ENCODE peak calls at places on chromosomes 11 and 22, in five cellular contexts. B, X, G, L and K are unnamed samples.
A peak's percentile ranks its signal among the peaks of the same experiment; 100 is the strongest.

GRCh38 chr11:118095493-118095892 is 8.7 kb upstream of the SMIM35 start:
- DNase-seq in X (no peak), G (no peak), B (no peak), L (no peak), K (no peak)

GRCh38 chr11:33723238-33723881 is 12.9 kb downstream of the CD59 start:
- DNase-seq in B (no peak), L (peak; percentile 92), G (no peak), X (no peak), K (peak; percentile 96)

GRCh38 chr11:46273511-46274205 is 3.8 kb upstream of the CREB3L1 start:
- DNase-seq in X (no peak), G (no peak), B (no peak), L (peak; percentile 39), K (peak; percentile 67)

GRCh38 chr11:86138958-86139357 is 70.1 kb upstream of the PICALM start:
- DNase-seq in B (no peak), X (no peak), G (no peak), L (no peak), K (no peak)

GRCh38 chr11:73520358-73521061 is 77.4 kb downstream of the FAM168A start:
- DNase-seq in B (no peak), L (no peak), G (no peak), X (no peak), K (no peak)

GRCh38 chr11:116387623-116388022 is 385.2 kb downstream of the BUD13 start:
- DNase-seq in B (no peak), G (no peak), L (no peak), X (no peak), K (no peak)

GRCh38 chr22:40396882-40397281 is 26.5 kb downstream of the SGSM3 start:
- DNase-seq in B (no peak), L (peak; percentile 54), X (peak; percentile 75), G (no peak), K (peak; percentile 58)

GRCh38 chr11:74139151-74139918 is 31.5 kb downstream of the C2CD3 start:
- DNase-seq in X (no peak), L (peak; percentile 39), B (no peak), G (no peak), K (no peak)

GRCh38 chr11:61369372-61370348 is 7.5 kb downstream of the TMEM138 start:
- DNase-seq in G (no peak), L (peak; percentile 84), X (no peak), B (no peak), K (peak; percentile 99)

GRCh38 chr22:20015187-20015625 is 1.4 kb downstream of the ARVCF start:
- DNase-seq in G (no peak), X (no peak), B (no peak), L (no peak), K (no peak)

GRCh38 chr11:64456509-64457320 is 97.8 kb downstream of the RPS6KA4 start:
- DNase-seq in L (no peak), X (no peak), B (no peak), G (no peak), K (no peak)

GRCh38 chr11:99098751-99099150 is 78.0 kb downstream of the CNTN5 start:
- DNase-seq in X (no peak), G (no peak), L (no peak), B (no peak), K (no peak)

GRCh38 chr11:111162306-111162705 is 83.2 kb upstream of the POU2AF2 start:
- DNase-seq in B (no peak), G (no peak), L (peak; percentile 50), X (no peak), K (peak; percentile 76)

GRCh38 chr11:76579047-76579751 is 91.3 kb downstream of the LRRC32 start:
- DNase-seq in G (peak; percentile 41), B (no peak), X (peak; percentile 56), L (no peak), K (peak; percentile 76)

GRCh38 chr11:85685820-85686459 is at the start of gene CCDC89:
- DNase-seq in X (peak; percentile 54), G (peak; percentile 64), B (peak; percentile 58), L (peak; percentile 98), K (peak; percentile 99)

GRCh38 chr22:41808400-41808799 is 7.9 kb downstream of the CCDC134 start:
- DNase-seq in X (no peak), L (no peak), B (no peak), G (no peak), K (no peak)

GRCh38 chr11:57512646-57513445 is 2.7 kb downstream of the SLC43A1 start:
- DNase-seq in G (no peak), X (no peak), L (peak; percentile 9), B (no peak), K (no peak)

GRCh38 chr22:46295277-46295971 is 1.2 kb upstream of the GTSE1 start:
- DNase-seq in G (no peak), B (no peak), X (peak; percentile 38), L (peak; percentile 10), K (no peak)
- H3K4me3 ChIP-seq in G (peak overlapping the region; percentile 92), B (no peak overlapping the region), X (peak overlapping the region; percentile 83), L (peak overlapping the region; percentile 68), K (peak overlapping the region; percentile 76)

DNA sequence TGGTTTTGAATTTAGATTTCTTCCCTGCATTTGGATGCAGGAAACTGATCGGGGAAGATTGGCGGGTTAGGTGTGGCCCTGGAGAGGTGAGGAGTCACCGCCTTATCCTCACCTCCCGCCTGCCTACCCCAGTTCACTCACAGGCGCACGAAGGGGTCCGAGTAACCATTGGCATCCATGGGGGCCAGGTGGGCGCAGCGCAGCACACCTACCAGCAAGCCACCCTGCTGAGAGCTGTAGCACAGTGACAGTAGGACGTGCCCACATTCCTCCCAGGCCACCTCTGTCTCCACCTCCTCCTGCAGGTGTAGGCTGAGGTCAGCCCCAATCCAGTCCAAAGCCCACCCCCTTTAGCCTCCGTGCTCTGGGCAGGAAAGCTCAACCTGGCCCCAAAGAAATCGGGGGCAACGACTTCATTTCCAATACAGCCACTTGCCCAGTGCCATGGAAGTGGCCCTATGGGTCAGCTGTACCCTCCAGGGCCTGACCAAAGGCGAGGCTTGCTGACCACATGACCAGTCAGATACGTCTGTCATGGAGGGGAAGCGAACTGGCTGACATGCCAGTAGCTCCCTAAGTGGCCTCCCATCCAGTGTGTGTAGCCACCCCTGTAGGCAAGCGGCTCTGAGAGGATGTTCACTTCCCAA is 6.7 kb downstream of the NDUFV1 start:
- DNase-seq in G (no peak), B (no peak), L (no peak), X (peak; percentile 44), K (no peak)
- H3K4me3 ChIP-seq in G (peak overlapping the region; percentile 73), B (no peak overlapping the region), L (peak overlapping the region; percentile 39), X (peak overlapping the region; percentile 58), K (no peak overlapping the region)

GRCh38 chr11:67022341-67022933 is 497 bp upstream of the SYT12 start:
- DNase-seq in L (peak; percentile 57), X (no peak), B (peak; percentile 72), G (no peak), K (peak; percentile 41)
- H3K4me3 ChIP-seq in L (peak overlapping the region; percentile 64), X (peak overlapping the region; percentile 34), B (peak overlapping the region; percentile 44), G (peak overlapping the region; percentile 68), K (peak overlapping the region; percentile 50)

GRCh38 chr22:35380537-35381423 is at the start of gene HMOX1:
- DNase-seq in G (peak; percentile 86), X (peak; percentile 97), L (peak; percentile 98), B (peak; percentile 90), K (peak; percentile 94)
- H3K4me3 ChIP-seq in G (peak within 1 kb of the TSS; percentile 81), X (peak within 1 kb of the TSS; percentile 69), L (peak within 1 kb of the TSS; percentile 87), B (peak within 1 kb of the TSS; percentile 58), K (peak within 1 kb of the TSS; percentile 99)

GRCh38 chr11:128728767-128729587 is 35.1 kb downstream of the FLI1 start:
- DNase-seq in B (no peak), L (no peak), X (no peak), G (no peak), K (no peak)
- H3K4me3 ChIP-seq in B (no peak overlapping the region), L (no peak overlapping the region), X (no peak overlapping the region), G (no peak overlapping the region), K (no peak overlapping the region)

GRCh38 chr22:32329202-32329645 is 28.4 kb upstream of the RFPL3 start:
- DNase-seq in X (no peak), G (no peak), L (no peak), B (no peak), K (no peak)

GRCh38 chr22:32333141-32333768 is 24.4 kb upstream of the RFPL3 start:
- DNase-seq in L (no peak), B (no peak), X (no peak), G (no peak), K (no peak)

GRCh38 chr22:32331918-32332725 is 25.5 kb upstream of the RFPL3 start:
- DNase-seq in G (no peak), X (no peak), B (no peak), L (no peak), K (no peak)

GRCh38 chr22:32333769-32334639 is 23.7 kb upstream of the RFPL3 start:
- DNase-seq in L (no peak), X (no peak), B (no peak), G (no peak), K (no peak)

DNA sequence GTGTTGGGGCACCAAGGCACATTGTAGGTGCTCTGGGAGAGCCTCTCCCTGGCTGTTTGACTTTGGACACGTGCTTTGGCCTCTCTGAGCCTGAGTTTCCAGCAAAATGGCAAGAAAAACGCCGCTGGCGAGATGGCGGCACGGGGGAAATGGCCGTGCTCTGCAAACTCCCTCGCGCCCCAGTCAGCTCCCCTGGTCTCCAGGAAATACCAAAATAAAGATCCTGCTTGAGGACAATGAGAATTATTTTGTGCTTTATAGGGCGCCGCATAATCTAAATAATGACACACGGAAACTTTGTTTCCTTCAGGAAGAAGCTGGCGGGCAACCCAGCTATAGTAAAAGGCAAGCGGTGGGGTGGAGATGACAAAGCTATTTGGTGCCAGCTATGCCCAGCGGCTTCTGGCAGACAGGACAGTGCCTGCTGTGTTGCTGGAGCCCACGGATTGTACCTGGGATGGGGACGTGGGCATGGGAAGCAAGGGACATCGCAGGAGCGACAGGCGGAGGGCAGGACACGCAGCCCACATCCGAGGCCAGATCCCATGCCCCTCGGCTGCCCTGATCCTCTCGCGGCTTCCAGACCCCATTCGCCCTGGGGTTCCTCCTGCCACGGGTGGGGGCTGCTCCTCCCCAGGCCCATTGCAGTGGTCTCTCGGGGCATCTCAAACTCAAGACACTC is 26.3 kb upstream of the RFPL3 start:
- DNase-seq in G (no peak), L (no peak), B (no peak), X (no peak), K (no peak)
- H3K4me3 ChIP-seq in G (no peak overlapping the region), L (no peak overlapping the region), B (no peak overlapping the region), X (no peak overlapping the region), K (no peak overlapping the region)

GRCh38 chr11:69643646-69644045 is 2.7 kb downstream of the CCND1 start:
- DNase-seq in G (no peak), L (peak; percentile 44), X (no peak), B (no peak), K (no peak)

GRCh38 chr11:69645801-69646492 is 5.0 kb downstream of the CCND1 start:
- DNase-seq in X (no peak), B (no peak), L (peak; percentile 23), G (no peak), K (no peak)

GRCh38 chr11:69644962-69645675 is 4.2 kb downstream of the CCND1 start:
- DNase-seq in X (no peak), G (no peak), B (no peak), L (peak; percentile 30), K (no peak)

GRCh38 chr11:69642913-69643632 is 2.1 kb downstream of the CCND1 start:
- DNase-seq in X (peak; percentile 85), G (no peak), L (peak; percentile 89), B (peak; percentile 58), K (peak; percentile 78)

GRCh38 chr11:69644071-69644961 is 3.4 kb downstream of the CCND1 start:
- DNase-seq in B (no peak), L (peak; percentile 93), G (no peak), X (peak; percentile 92), K (peak; percentile 93)
- H3K4me3 ChIP-seq in B (no peak overlapping the region), L (peak overlapping the region; percentile 85), G (peak overlapping the region; percentile 97), X (peak overlapping the region; percentile 80), K (peak overlapping the region; percentile 98)